ENCODE peak calls at places on chromosomes 2 and 18, in six cellular contexts. One of them, this sample, is unnamed.
A peak's percentile ranks its signal among the peaks of the same experiment; 100 is the strongest.

GRCh38 chr2:209113030-209113429 is 310.8 kb upstream of the MAP2 start:
- DNase-seq in ureter: no peak
- DNase-seq in mesenteric fat pad: no peak
- DNase-seq in HS-5: no peak
- DNase-seq in retina: peak; percentile 9
- DNase-seq in stimulated activated CD8-positive, alpha-beta memory T cell treated with anti-CD3 and anti-CD28 coated beads, Interleukin-4, amount 100 ng/mL, for 1 hour: no peak
- DNase-seq in this sample: no peak

GRCh38 chr2:178584666-178585065 is 104.4 kb downstream of the PLEKHA3 start:
- DNase-seq in ureter: no peak
- DNase-seq in mesenteric fat pad: no peak
- DNase-seq in HS-5: no peak
- DNase-seq in retina: no peak
- DNase-seq in stimulated activated CD8-positive, alpha-beta memory T cell treated with anti-CD3 and anti-CD28 coated beads, Interleukin-4, amount 100 ng/mL, for 1 hour: no peak
- DNase-seq in this sample: no peak

GRCh38 chr18:48808476-48808875 is 142.3 kb downstream of the SMAD7 start:
- DNase-seq in ureter: no peak
- DNase-seq in mesenteric fat pad: no peak
- DNase-seq in HS-5: no peak
- DNase-seq in retina: no peak
- DNase-seq in stimulated activated CD8-positive, alpha-beta memory T cell treated with anti-CD3 and anti-CD28 coated beads, Interleukin-4, amount 100 ng/mL, for 1 hour: no peak
- DNase-seq in this sample: no peak

GRCh38 chr2:103268841-103269498 is 507.1 kb downstream of the TMEM182 start:
- DNase-seq in ureter: no peak
- DNase-seq in mesenteric fat pad: no peak
- DNase-seq in HS-5: no peak
- DNase-seq in retina: no peak
- DNase-seq in stimulated activated CD8-positive, alpha-beta memory T cell treated with anti-CD3 and anti-CD28 coated beads, Interleukin-4, amount 100 ng/mL, for 1 hour: no peak
- DNase-seq in this sample: no peak

GRCh38 chr18:61277808-61278207 is 55.4 kb upstream of the CDH20 start:
- DNase-seq in ureter: no peak
- DNase-seq in mesenteric fat pad: no peak
- DNase-seq in HS-5: no peak
- DNase-seq in retina: no peak
- DNase-seq in stimulated activated CD8-positive, alpha-beta memory T cell treated with anti-CD3 and anti-CD28 coated beads, Interleukin-4, amount 100 ng/mL, for 1 hour: no peak
- DNase-seq in this sample: no peak

GRCh38 chr18:9081940-9082339 is 20.6 kb upstream of the NDUFV2 start:
- DNase-seq in ureter: no peak
- DNase-seq in mesenteric fat pad: no peak
- DNase-seq in HS-5: no peak
- DNase-seq in retina: no peak
- DNase-seq in stimulated activated CD8-positive, alpha-beta memory T cell treated with anti-CD3 and anti-CD28 coated beads, Interleukin-4, amount 100 ng/mL, for 1 hour: no peak
- DNase-seq in this sample: no peak

GRCh38 chr2:65292095-65292378 is 64.4 kb downstream of the ACTR2 start:
- DNase-seq in ureter: no peak
- DNase-seq in mesenteric fat pad: no peak
- DNase-seq in HS-5: no peak
- DNase-seq in retina: no peak
- DNase-seq in stimulated activated CD8-positive, alpha-beta memory T cell treated with anti-CD3 and anti-CD28 coated beads, Interleukin-4, amount 100 ng/mL, for 1 hour: no peak
- DNase-seq in this sample: peak; percentile 27

GRCh38 chr2:45264227-45265225 is 255.3 kb upstream of the SIX2 start:
- DNase-seq in ureter: no peak
- DNase-seq in mesenteric fat pad: peak; percentile 43
- DNase-seq in HS-5: no peak
- DNase-seq in retina: no peak
- DNase-seq in stimulated activated CD8-positive, alpha-beta memory T cell treated with anti-CD3 and anti-CD28 coated beads, Interleukin-4, amount 100 ng/mL, for 1 hour: no peak
- DNase-seq in this sample: no peak

GRCh38 chr18:31512203-31512764 is 14.3 kb downstream of the DSG2 start:
- DNase-seq in ureter: peak; percentile 68
- DNase-seq in mesenteric fat pad: no peak
- DNase-seq in HS-5: peak; percentile 49
- DNase-seq in retina: no peak
- DNase-seq in stimulated activated CD8-positive, alpha-beta memory T cell treated with anti-CD3 and anti-CD28 coated beads, Interleukin-4, amount 100 ng/mL, for 1 hour: no peak
- DNase-seq in this sample: no peak

GRCh38 chr2:202135111-202135874 is 62.2 kb downstream of the KIAA2012 start:
- DNase-seq in ureter: peak; percentile 85
- DNase-seq in mesenteric fat pad: no peak
- DNase-seq in HS-5: peak; percentile 99
- DNase-seq in retina: no peak
- DNase-seq in stimulated activated CD8-positive, alpha-beta memory T cell treated with anti-CD3 and anti-CD28 coated beads, Interleukin-4, amount 100 ng/mL, for 1 hour: no peak
- DNase-seq in this sample: peak; percentile 14

This sample was measured in ascending aorta.